ENCODE peak calls at places on chromosomes 6 and 20, in seven cellular contexts. One of them, this sample, is unnamed.

GRCh38 chr6:148524976-148525375 is 182.3 kb downstream of the SASH1 start:
- DNase-seq in activated naive CD4-positive, alpha-beta T cell treated with anti-CD3 and anti-CD28 coated beads for 36 hours: no peak
- DNase-seq in aorta: no peak
- DNase-seq in astrocyte of the cerebellum: no peak
- DNase-seq in globus pallidus: no peak
- DNase-seq in endothelial cell: no peak
- DNase-seq in NCI-H748 treated with DMSO at 0.1 percent for 48 hours: no peak
- DNase-seq in this sample: peak

GRCh38 chr20:10927011-10927583 is 253.3 kb upstream of the JAG1 start:
- DNase-seq in astrocyte of the cerebellum: no peak
- DNase-seq in NCI-H748 treated with DMSO at 0.1 percent for 48 hours: no peak
- DNase-seq in activated naive CD4-positive, alpha-beta T cell treated with anti-CD3 and anti-CD28 coated beads for 36 hours: no peak
- DNase-seq in endothelial cell: no peak
- DNase-seq in aorta: no peak
- DNase-seq in globus pallidus: no peak
- DNase-seq in this sample: no peak

GRCh38 chr6:143675946-143676345 is 1.8 kb upstream of the PHACTR2 start:
- DNase-seq in activated naive CD4-positive, alpha-beta T cell treated with anti-CD3 and anti-CD28 coated beads for 36 hours: no peak
- DNase-seq in globus pallidus: no peak
- DNase-seq in NCI-H748 treated with DMSO at 0.1 percent for 48 hours: no peak
- DNase-seq in astrocyte of the cerebellum: no peak
- DNase-seq in endothelial cell: no peak
- DNase-seq in aorta: no peak
- DNase-seq in this sample: peak

GRCh38 chr6:125631165-125631564 is 118.3 kb upstream of the HEY2 start:
- DNase-seq in NCI-H748 treated with DMSO at 0.1 percent for 48 hours: no peak
- DNase-seq in endothelial cell: no peak
- DNase-seq in aorta: no peak
- DNase-seq in globus pallidus: no peak
- DNase-seq in activated naive CD4-positive, alpha-beta T cell treated with anti-CD3 and anti-CD28 coated beads for 36 hours: no peak
- DNase-seq in astrocyte of the cerebellum: no peak
- DNase-seq in this sample: no peak

GRCh38 chr6:34391711-34392496 is 565 bp downstream of the NUDT3 start:
- DNase-seq in globus pallidus: peak
- DNase-seq in NCI-H748 treated with DMSO at 0.1 percent for 48 hours: peak
- DNase-seq in aorta: peak
- DNase-seq in endothelial cell: peak
- DNase-seq in astrocyte of the cerebellum: no peak
- DNase-seq in activated naive CD4-positive, alpha-beta T cell treated with anti-CD3 and anti-CD28 coated beads for 36 hours: peak
- DNase-seq in this sample: no peak

GRCh38 chr6:14501240-14501639 is 383.7 kb downstream of the CD83 start:
- DNase-seq in astrocyte of the cerebellum: no peak
- DNase-seq in NCI-H748 treated with DMSO at 0.1 percent for 48 hours: no peak
- DNase-seq in aorta: no peak
- DNase-seq in endothelial cell: no peak
- DNase-seq in activated naive CD4-positive, alpha-beta T cell treated with anti-CD3 and anti-CD28 coated beads for 36 hours: no peak
- DNase-seq in globus pallidus: no peak
- DNase-seq in this sample: no peak

GRCh38 chr20:36040571-36040970 is 72.2 kb downstream of the CNBD2 start:
- DNase-seq in activated naive CD4-positive, alpha-beta T cell treated with anti-CD3 and anti-CD28 coated beads for 36 hours: no peak
- DNase-seq in astrocyte of the cerebellum: no peak
- DNase-seq in globus pallidus: no peak
- DNase-seq in aorta: no peak
- DNase-seq in NCI-H748 treated with DMSO at 0.1 percent for 48 hours: no peak
- DNase-seq in endothelial cell: no peak
- DNase-seq in this sample: no peak

GRCh38 chr6:21856844-21857243 is 263.3 kb downstream of the SOX4 start:
- DNase-seq in NCI-H748 treated with DMSO at 0.1 percent for 48 hours: no peak
- DNase-seq in activated naive CD4-positive, alpha-beta T cell treated with anti-CD3 and anti-CD28 coated beads for 36 hours: no peak
- DNase-seq in endothelial cell: no peak
- DNase-seq in globus pallidus: no peak
- DNase-seq in aorta: no peak
- DNase-seq in astrocyte of the cerebellum: no peak
- DNase-seq in this sample: no peak

GRCh38 chr20:54920491-54920890 is 445.1 kb downstream of the DOK5 start:
- DNase-seq in astrocyte of the cerebellum: no peak
- DNase-seq in endothelial cell: no peak
- DNase-seq in NCI-H748 treated with DMSO at 0.1 percent for 48 hours: no peak
- DNase-seq in globus pallidus: no peak
- DNase-seq in aorta: no peak
- DNase-seq in activated naive CD4-positive, alpha-beta T cell treated with anti-CD3 and anti-CD28 coated beads for 36 hours: no peak
- DNase-seq in this sample: no peak

GRCh38 chr20:51493346-51493791 is 49.1 kb downstream of the NFATC2 start:
- DNase-seq in aorta: no peak
- DNase-seq in endothelial cell: no peak
- DNase-seq in astrocyte of the cerebellum: no peak
- DNase-seq in activated naive CD4-positive, alpha-beta T cell treated with anti-CD3 and anti-CD28 coated beads for 36 hours: peak
- DNase-seq in NCI-H748 treated with DMSO at 0.1 percent for 48 hours: no peak
- DNase-seq in globus pallidus: no peak
- DNase-seq in this sample: no peak

GRCh38 chr20:1718604-1719384 is 61.2 kb upstream of the SIRPG start:
- DNase-seq in activated naive CD4-positive, alpha-beta T cell treated with anti-CD3 and anti-CD28 coated beads for 36 hours: no peak
- DNase-seq in globus pallidus: no peak
- DNase-seq in aorta: no peak
- DNase-seq in astrocyte of the cerebellum: peak
- DNase-seq in endothelial cell: no peak
- DNase-seq in NCI-H748 treated with DMSO at 0.1 percent for 48 hours: no peak
- DNase-seq in this sample: peak

GRCh38 chr6:142874676-142875075 is 70.3 kb downstream of the HIVEP2 start:
- DNase-seq in endothelial cell: no peak
- DNase-seq in globus pallidus: no peak
- DNase-seq in activated naive CD4-positive, alpha-beta T cell treated with anti-CD3 and anti-CD28 coated beads for 36 hours: no peak
- DNase-seq in astrocyte of the cerebellum: no peak
- DNase-seq in aorta: no peak
- DNase-seq in NCI-H748 treated with DMSO at 0.1 percent for 48 hours: no peak
- DNase-seq in this sample: no peak

GRCh38 chr6:12718025-12718424 is 1.5 kb downstream of the PHACTR1 start:
- DNase-seq in activated naive CD4-positive, alpha-beta T cell treated with anti-CD3 and anti-CD28 coated beads for 36 hours: no peak
- DNase-seq in endothelial cell: no peak
- DNase-seq in astrocyte of the cerebellum: no peak
- DNase-seq in globus pallidus: no peak
- DNase-seq in aorta: no peak
- DNase-seq in NCI-H748 treated with DMSO at 0.1 percent for 48 hours: no peak
- DNase-seq in this sample: no peak

GRCh38 chr6:115514656-115515055 is 546.0 kb downstream of the FRK start:
- DNase-seq in astrocyte of the cerebellum: no peak
- DNase-seq in NCI-H748 treated with DMSO at 0.1 percent for 48 hours: no peak
- DNase-seq in endothelial cell: no peak
- DNase-seq in aorta: no peak
- DNase-seq in globus pallidus: no peak
- DNase-seq in activated naive CD4-positive, alpha-beta T cell treated with anti-CD3 and anti-CD28 coated beads for 36 hours: no peak
- DNase-seq in this sample: peak

GRCh38 chr6:20486641-20487040 is 47.6 kb upstream of the CDKAL1 start:
- DNase-seq in aorta: no peak
- DNase-seq in globus pallidus: no peak
- DNase-seq in endothelial cell: no peak
- DNase-seq in astrocyte of the cerebellum: no peak
- DNase-seq in activated naive CD4-positive, alpha-beta T cell treated with anti-CD3 and anti-CD28 coated beads for 36 hours: no peak
- DNase-seq in NCI-H748 treated with DMSO at 0.1 percent for 48 hours: no peak
- DNase-seq in this sample: no peak

GRCh38 chr20:9059931-9060330 is 9.0 kb upstream of the PLCB4 start:
- DNase-seq in aorta: no peak
- DNase-seq in endothelial cell: no peak
- DNase-seq in NCI-H748 treated with DMSO at 0.1 percent for 48 hours: no peak
- DNase-seq in activated naive CD4-positive, alpha-beta T cell treated with anti-CD3 and anti-CD28 coated beads for 36 hours: no peak
- DNase-seq in globus pallidus: no peak
- DNase-seq in astrocyte of the cerebellum: peak
- DNase-seq in this sample: no peak

GRCh38 chr20:58312836-58313235 is 3.3 kb downstream of the RAB22A start:
- DNase-seq in astrocyte of the cerebellum: no peak
- DNase-seq in activated naive CD4-positive, alpha-beta T cell treated with anti-CD3 and anti-CD28 coated beads for 36 hours: peak
- DNase-seq in globus pallidus: no peak
- DNase-seq in NCI-H748 treated with DMSO at 0.1 percent for 48 hours: no peak
- DNase-seq in endothelial cell: no peak
- DNase-seq in aorta: no peak
- DNase-seq in this sample: no peak

GRCh38 chr6:111406200-111406711 is 76.8 kb downstream of the REV3L start:
- DNase-seq in activated naive CD4-positive, alpha-beta T cell treated with anti-CD3 and anti-CD28 coated beads for 36 hours: no peak
- DNase-seq in astrocyte of the cerebellum: no peak
- DNase-seq in globus pallidus: peak
- DNase-seq in endothelial cell: no peak
- DNase-seq in aorta: no peak
- DNase-seq in NCI-H748 treated with DMSO at 0.1 percent for 48 hours: no peak
- DNase-seq in this sample: no peak

GRCh38 chr6:142756215-142756630 is 188.8 kb downstream of the HIVEP2 start:
- DNase-seq in endothelial cell: no peak
- DNase-seq in NCI-H748 treated with DMSO at 0.1 percent for 48 hours: no peak
- DNase-seq in aorta: no peak
- DNase-seq in astrocyte of the cerebellum: no peak
- DNase-seq in globus pallidus: no peak
- DNase-seq in activated naive CD4-positive, alpha-beta T cell treated with anti-CD3 and anti-CD28 coated beads for 36 hours: no peak
- DNase-seq in this sample: no peak

GRCh38 chr6:127200114-127200513 is 66.5 kb upstream of the RNF146 start:
- DNase-seq in endothelial cell: no peak
- DNase-seq in NCI-H748 treated with DMSO at 0.1 percent for 48 hours: no peak
- DNase-seq in activated naive CD4-positive, alpha-beta T cell treated with anti-CD3 and anti-CD28 coated beads for 36 hours: no peak
- DNase-seq in astrocyte of the cerebellum: no peak
- DNase-seq in aorta: no peak
- DNase-seq in globus pallidus: no peak
- DNase-seq in this sample: no peak

GRCh38 chr6:158418501-158418900 is 106.2 kb downstream of the TULP4 start:
- DNase-seq in activated naive CD4-positive, alpha-beta T cell treated with anti-CD3 and anti-CD28 coated beads for 36 hours: no peak
- DNase-seq in endothelial cell: no peak
- DNase-seq in globus pallidus: no peak
- DNase-seq in NCI-H748 treated with DMSO at 0.1 percent for 48 hours: no peak
- DNase-seq in astrocyte of the cerebellum: no peak
- DNase-seq in aorta: no peak
- DNase-seq in this sample: no peak

GRCh38 chr6:136058852-136059251 is 191.3 kb downstream of the MTFR2 start:
- DNase-seq in astrocyte of the cerebellum: no peak
- DNase-seq in endothelial cell: no peak
- DNase-seq in activated naive CD4-positive, alpha-beta T cell treated with anti-CD3 and anti-CD28 coated beads for 36 hours: no peak
- DNase-seq in globus pallidus: no peak
- DNase-seq in aorta: no peak
- DNase-seq in NCI-H748 treated with DMSO at 0.1 percent for 48 hours: no peak
- DNase-seq in this sample: no peak

This sample was measured in amniotic stem cell.